ENCODE peak calls at places on chromosomes 7 and 10, in eight cellular contexts. L is dorsolateral prefrontal cortex; M is heart left ventricle; Y is K562; R is AG04450; W is naive thymus-derived CD4-positive, alpha-beta T cell; F is CD8-positive, alpha-beta T cell; Q is right lobe of liver. E is an unnamed sample.

GRCh38 chr10:3293536-3294431 is 121.2 kb upstream of the PITRM1 start:
- DNase-seq in L (no peak), M (no peak), Y (no peak), R (no peak), W (no peak), F (no peak), Q (no peak), E (no peak)

GRCh38 chr7:115827305-115828045 is 203.1 kb downstream of the TFEC start:
- DNase-seq in L (no peak), M (no peak), Y (no peak), R (no peak), W (no peak), F (no peak), Q (no peak), E (no peak)

GRCh38 chr7:3294432-3295100 is 6.5 kb upstream of the SDK1 start:
- DNase-seq in L (no peak), M (no peak), Y (no peak), R (no peak), W (no peak), F (no peak), Q (no peak), E (peak; percentile 55)

GRCh38 chr10:22475857-22476600 is 130.7 kb downstream of the SPAG6 start:
- DNase-seq in L (peak; percentile 58), M (no peak), Y (no peak), R (no peak), W (no peak), F (no peak), Q (no peak), E (no peak)

GRCh38 chr7:98802088-98802780 is 67.6 kb downstream of the TMEM130 start:
- DNase-seq in L (no peak), M (peak; percentile 44), Y (peak; percentile 80), R (no peak), W (no peak), F (no peak), Q (no peak), E (no peak)

GRCh38 chr10:108861181-108861754 is 1062.0 kb downstream of the XPNPEP1 start:
- DNase-seq in L (no peak), M (no peak), Y (no peak), R (no peak), W (no peak), F (no peak), Q (no peak), E (no peak)

GRCh38 chr10:117345143-117345542 is 30.1 kb downstream of the PDZD8 start:
- DNase-seq in L (no peak), M (no peak), Y (no peak), R (no peak), W (no peak), F (no peak), Q (no peak), E (no peak)

GRCh38 chr7:113289140-113289740 is 170.9 kb upstream of the SMIM30 start:
- DNase-seq in L (no peak), M (no peak), Y (peak; percentile 21), R (no peak), W (no peak), F (no peak), Q (no peak), E (no peak)

GRCh38 chr7:29598607-29599006 is 35.0 kb downstream of the PRR15 start:
- DNase-seq in L (no peak), M (no peak), Y (no peak), R (no peak), W (no peak), F (no peak), Q (no peak), E (no peak)

GRCh38 chr10:130194194-130194990 is 58.2 kb downstream of the GLRX3 start:
- DNase-seq in L (no peak), M (no peak), Y (no peak), R (no peak), W (no peak), F (no peak), Q (peak; percentile 36), E (no peak)

GRCh38 chr7:134435161-134435920 is 23.6 kb downstream of the AKR1B1 start:
- DNase-seq in L (no peak), M (no peak), Y (no peak), R (no peak), W (no peak), F (no peak), Q (no peak), E (no peak)

GRCh38 chr7:110283056-110283455 is 807.9 kb upstream of the LRRN3 start:
- DNase-seq in L (no peak), M (no peak), Y (no peak), R (no peak), W (no peak), F (no peak), Q (no peak), E (no peak)

GRCh38 chr10:78959901-78960300 is 108.9 kb upstream of the ZMIZ1 start:
- DNase-seq in L (no peak), M (no peak), Y (no peak), R (no peak), W (no peak), F (no peak), Q (no peak), E (no peak)

GRCh38 chr7:131072505-131073091 is 255.1 kb upstream of the MKLN1 start:
- DNase-seq in L (no peak), M (no peak), Y (peak; percentile 70), R (no peak), W (no peak), F (no peak), Q (no peak), E (no peak)

GRCh38 chr7:44257618-44258422 is 57.0 kb downstream of the YKT6 start:
- DNase-seq in L (peak; percentile 37), M (peak; percentile 84), Y (peak; percentile 78), R (peak; percentile 37), W (peak; percentile 53), F (peak; percentile 60), Q (peak; percentile 57), E (peak; percentile 83)

GRCh38 chr7:100570954-100571828 is 2.5 kb downstream of the SAP25 start:
- DNase-seq in L (no peak), M (no peak), Y (no peak), R (no peak), W (no peak), F (no peak), Q (peak; percentile 76), E (no peak)

GRCh38 chr7:34748244-34749039 is 90.4 kb downstream of the NPSR1 start:
- DNase-seq in L (no peak), M (peak; percentile 78), Y (no peak), R (no peak), W (no peak), F (no peak), Q (peak; percentile 51), E (peak; percentile 88)

DNA sequence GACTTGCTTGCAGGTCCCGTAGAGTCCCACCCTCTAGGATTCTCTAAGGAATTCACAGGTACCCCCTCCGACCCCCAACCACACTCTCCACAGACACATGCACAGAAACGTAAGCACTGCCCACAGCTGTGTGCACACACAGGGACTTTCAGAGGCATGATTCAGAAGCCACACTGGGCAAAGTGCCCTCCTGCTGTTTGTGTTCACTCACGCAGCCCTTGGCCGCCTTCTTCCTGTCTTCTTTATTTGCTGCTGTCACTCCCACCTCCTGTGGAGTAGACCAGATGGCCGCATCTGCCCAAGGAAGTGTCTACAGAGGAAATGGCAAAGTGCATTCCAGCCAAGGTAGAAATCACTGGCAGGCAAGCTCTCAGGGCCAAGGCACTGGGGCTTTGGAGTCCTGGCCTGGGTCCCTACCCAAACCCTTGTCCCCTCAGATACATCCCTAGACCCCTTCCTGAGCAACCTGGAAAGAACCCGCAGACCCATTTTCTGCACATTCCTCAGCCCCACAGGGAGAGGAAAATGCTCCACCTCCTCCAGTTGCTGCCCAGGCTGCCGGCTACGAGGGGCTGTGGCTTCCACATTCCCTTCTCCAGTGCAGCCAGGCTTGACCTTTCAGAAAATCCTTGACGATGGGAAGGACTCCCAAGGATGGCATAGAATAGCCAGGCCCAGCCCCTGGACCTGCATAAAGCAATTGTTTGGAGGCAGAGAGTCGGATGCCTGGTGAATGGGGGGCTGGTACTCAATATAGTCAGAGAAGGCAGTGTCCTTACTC is 21.6 kb upstream of the GIMAP8 start:
- DNase-seq in L (peak; percentile 59), M (no peak), Y (peak; percentile 13), R (peak; percentile 85), W (no peak), F (no peak), Q (peak; percentile 45), E (no peak)
- H3K27ac ChIP-seq in L (no peak overlapping the region), M (no peak overlapping the region), Y (no peak overlapping the region), R (peak overlapping the region; percentile 47), W (no peak overlapping the region), F (no peak overlapping the region), Q (no peak overlapping the region), E (no peak overlapping the region)

GRCh38 chr10:26540601-26541000 is 102.5 kb downstream of the APBB1IP start:
- DNase-seq in L (no peak), M (no peak), Y (no peak), R (no peak), W (no peak), F (no peak), Q (no peak), E (no peak)

GRCh38 chr10:26544932-26545331 is 106.8 kb downstream of the APBB1IP start:
- DNase-seq in L (no peak), M (no peak), Y (no peak), R (no peak), W (no peak), F (no peak), Q (no peak), E (no peak)

GRCh38 chr10:26543567-26544306 is 105.6 kb downstream of the APBB1IP start:
- DNase-seq in L (no peak), M (no peak), Y (no peak), R (no peak), W (no peak), F (no peak), Q (no peak), E (no peak)
- H3K27ac ChIP-seq in L (no peak overlapping the region), M (no peak overlapping the region), Y (no peak overlapping the region), R (no peak overlapping the region), W (no peak overlapping the region), F (no peak overlapping the region), Q (no peak overlapping the region), E (no peak overlapping the region)

GRCh38 chr10:76983624-76984023 is 654.0 kb downstream of the KCNMA1 start:
- DNase-seq in L (no peak), M (no peak), Y (no peak), R (no peak), W (no peak), F (no peak), Q (no peak), E (no peak)
- H3K27ac ChIP-seq in L (no peak overlapping the region), M (no peak overlapping the region), Y (no peak overlapping the region), R (no peak overlapping the region), W (no peak overlapping the region), F (no peak overlapping the region), Q (no peak overlapping the region), E (no peak overlapping the region)

GRCh38 chr7:15016726-15017125 is 114.2 kb upstream of the DGKB start:
- DNase-seq in L (no peak), M (no peak), Y (no peak), R (no peak), W (no peak), F (no peak), Q (no peak), E (no peak)

GRCh38 chr7:15016315-15016667 is 113.7 kb upstream of the DGKB start:
- DNase-seq in L (no peak), M (no peak), Y (no peak), R (no peak), W (no peak), F (no peak), Q (no peak), E (no peak)

GRCh38 chr7:15012135-15012534 is 109.6 kb upstream of the DGKB start:
- DNase-seq in L (no peak), M (no peak), Y (no peak), R (no peak), W (no peak), F (no peak), Q (no peak), E (no peak)

GRCh38 chr7:15018981-15019380 is 116.4 kb upstream of the DGKB start:
- DNase-seq in L (no peak), M (no peak), Y (no peak), R (no peak), W (no peak), F (no peak), Q (no peak), E (no peak)

GRCh38 chr7:15015545-15016314 is 113.2 kb upstream of the DGKB start:
- DNase-seq in L (no peak), M (peak; percentile 24), Y (peak; percentile 16), R (peak; percentile 27), W (no peak), F (no peak), Q (peak; percentile 64), E (no peak)
- H3K27ac ChIP-seq in L (no peak overlapping the region), M (peak overlapping the region; percentile 49), Y (no peak overlapping the region), R (no peak overlapping the region), W (no peak overlapping the region), F (no peak overlapping the region), Q (peak overlapping the region; percentile 41), E (no peak overlapping the region)